ENCODE peak calls at places on chromosomes 7 and 10, in five cellular contexts. One of them, this sample, is unnamed. For H3K27me3 and H3K4me1, the result is how much of the 10 kb centered on the place peaks cover.

GRCh38 chr7:145989469-145989868 is 127.1 kb upstream of the CNTNAP2 start:
- DNase-seq in mammary epithelial cell: no peak
- DNase-seq in fibroblast of lung: no peak
- DNase-seq in left ventricle myocardium inferior: no peak
- DNase-seq in CD8-positive, alpha-beta T cell: no peak
- DNase-seq in this sample: no peak

GRCh38 chr10:110008518-110009339 is 945 bp downstream of the ADD3 start:
- DNase-seq in mammary epithelial cell: peak
- DNase-seq in fibroblast of lung: no peak
- DNase-seq in left ventricle myocardium inferior: peak
- DNase-seq in CD8-positive, alpha-beta T cell: peak
- DNase-seq in this sample: peak

GRCh38 chr7:26052721-26053120 is 99.3 kb upstream of the NFE2L3 start:
- DNase-seq in mammary epithelial cell: peak
- DNase-seq in fibroblast of lung: no peak
- DNase-seq in left ventricle myocardium inferior: no peak
- DNase-seq in CD8-positive, alpha-beta T cell: no peak
- DNase-seq in this sample: no peak

GRCh38 chr10:92493362-92493761 is 80.5 kb downstream of the IDE start:
- DNase-seq in mammary epithelial cell: no peak
- DNase-seq in fibroblast of lung: no peak
- DNase-seq in left ventricle myocardium inferior: no peak
- DNase-seq in CD8-positive, alpha-beta T cell: no peak
- DNase-seq in this sample: no peak

GRCh38 chr7:80481196-80481884 is 30.5 kb downstream of the GNAT3 start:
- DNase-seq in mammary epithelial cell: peak
- DNase-seq in fibroblast of lung: no peak
- DNase-seq in left ventricle myocardium inferior: no peak
- DNase-seq in CD8-positive, alpha-beta T cell: no peak
- DNase-seq in this sample: peak

GRCh38 chr7:5425507-5426225 is 2.0 kb upstream of the TNRC18 start:
- DNase-seq in mammary epithelial cell: peak
- DNase-seq in fibroblast of lung: peak
- DNase-seq in left ventricle myocardium inferior: peak
- DNase-seq in CD8-positive, alpha-beta T cell: no peak
- DNase-seq in this sample: peak

GRCh38 chr10:70197235-70197952 is 27.1 kb upstream of the SAR1A start:
- DNase-seq in mammary epithelial cell: no peak
- DNase-seq in fibroblast of lung: no peak
- DNase-seq in left ventricle myocardium inferior: no peak
- DNase-seq in CD8-positive, alpha-beta T cell: no peak
- DNase-seq in this sample: no peak

GRCh38 chr10:88731296-88731695 is 25.2 kb downstream of the LIPK start:
- DNase-seq in mammary epithelial cell: no peak
- DNase-seq in fibroblast of lung: no peak
- DNase-seq in left ventricle myocardium inferior: no peak
- DNase-seq in CD8-positive, alpha-beta T cell: no peak
- DNase-seq in this sample: no peak

GRCh38 chr7:152076940-152077933 is 51.8 kb downstream of the GALNT11 start:
- DNase-seq in mammary epithelial cell: peak
- DNase-seq in fibroblast of lung: no peak
- DNase-seq in left ventricle myocardium inferior: peak
- DNase-seq in CD8-positive, alpha-beta T cell: no peak
- DNase-seq in this sample: no peak

GRCh38 chr10:17354781-17355180 is 99.6 kb downstream of the ST8SIA6 start:
- DNase-seq in mammary epithelial cell: no peak
- DNase-seq in fibroblast of lung: peak
- DNase-seq in left ventricle myocardium inferior: no peak
- DNase-seq in CD8-positive, alpha-beta T cell: no peak
- DNase-seq in this sample: no peak

GRCh38 chr7:123749537-123749857 is 694 bp upstream of the WASL start:
- DNase-seq in mammary epithelial cell: peak
- DNase-seq in fibroblast of lung: peak
- DNase-seq in left ventricle myocardium inferior: no peak
- DNase-seq in CD8-positive, alpha-beta T cell: no peak
- DNase-seq in this sample: no peak

GRCh38 chr7:39754326-39755120 is 131.2 kb downstream of the RALA start:
- DNase-seq in mammary epithelial cell: peak
- DNase-seq in fibroblast of lung: peak
- DNase-seq in left ventricle myocardium inferior: no peak
- DNase-seq in CD8-positive, alpha-beta T cell: no peak
- DNase-seq in this sample: no peak

GRCh38 chr7:85090138-85090537 is 96.7 kb downstream of the SEMA3D start:
- DNase-seq in mammary epithelial cell: no peak
- DNase-seq in fibroblast of lung: no peak
- DNase-seq in left ventricle myocardium inferior: peak
- DNase-seq in CD8-positive, alpha-beta T cell: no peak
- DNase-seq in this sample: no peak

GRCh38 chr10:79202188-79203013 is 133.6 kb downstream of the ZMIZ1 start:
- DNase-seq in mammary epithelial cell: no peak
- DNase-seq in fibroblast of lung: peak
- DNase-seq in left ventricle myocardium inferior: no peak
- DNase-seq in CD8-positive, alpha-beta T cell: no peak
- DNase-seq in this sample: peak

GRCh38 chr10:70872281-70872680 is 16.1 kb downstream of the PCBD1 start:
- DNase-seq in mammary epithelial cell: no peak
- DNase-seq in fibroblast of lung: no peak
- DNase-seq in left ventricle myocardium inferior: no peak
- DNase-seq in CD8-positive, alpha-beta T cell: no peak
- DNase-seq in this sample: no peak

GRCh38 chr10:19817251-19818046 is 1.2 kb downstream of the PLXDC2 start:
- DNase-seq in mammary epithelial cell: peak
- DNase-seq in fibroblast of lung: peak
- DNase-seq in left ventricle myocardium inferior: no peak
- DNase-seq in CD8-positive, alpha-beta T cell: no peak
- DNase-seq in this sample: no peak

GRCh38 chr10:12484945-12485805 is 135.8 kb downstream of the CAMK1D start:
- DNase-seq in mammary epithelial cell: no peak
- DNase-seq in fibroblast of lung: no peak
- DNase-seq in left ventricle myocardium inferior: peak
- DNase-seq in CD8-positive, alpha-beta T cell: no peak
- DNase-seq in this sample: peak

GRCh38 chr7:37284805-37285211 is 163.9 kb downstream of the ELMO1 start:
- DNase-seq in mammary epithelial cell: peak
- DNase-seq in fibroblast of lung: peak
- DNase-seq in left ventricle myocardium inferior: peak
- DNase-seq in CD8-positive, alpha-beta T cell: no peak
- DNase-seq in this sample: peak

GRCh38 chr7:1678070-1678543 is 8.0 kb downstream of the ELFN1 start:
- DNase-seq in mammary epithelial cell: no peak
- DNase-seq in fibroblast of lung: no peak
- DNase-seq in left ventricle myocardium inferior: no peak
- DNase-seq in CD8-positive, alpha-beta T cell: no peak
- DNase-seq in this sample: no peak

GRCh38 chr7:116433246-116433645 is 66.3 kb upstream of the CAV2 start:
- DNase-seq in mammary epithelial cell: no peak
- DNase-seq in fibroblast of lung: peak
- DNase-seq in left ventricle myocardium inferior: no peak
- DNase-seq in CD8-positive, alpha-beta T cell: no peak
- DNase-seq in this sample: no peak

GRCh38 chr7:116431783-116432182 is 67.8 kb upstream of the CAV2 start:
- DNase-seq in mammary epithelial cell: no peak
- DNase-seq in fibroblast of lung: no peak
- DNase-seq in left ventricle myocardium inferior: no peak
- DNase-seq in CD8-positive, alpha-beta T cell: no peak
- DNase-seq in this sample: no peak

GRCh38 chr7:116429986-116430619 is 69.4 kb upstream of the CAV2 start:
- DNase-seq in mammary epithelial cell: no peak
- DNase-seq in fibroblast of lung: no peak
- DNase-seq in left ventricle myocardium inferior: no peak
- DNase-seq in CD8-positive, alpha-beta T cell: no peak
- DNase-seq in this sample: no peak

GRCh38 chr7:116434820-116435341 is 64.7 kb upstream of the CAV2 start:
- DNase-seq in mammary epithelial cell: peak
- DNase-seq in fibroblast of lung: peak
- DNase-seq in left ventricle myocardium inferior: no peak
- DNase-seq in CD8-positive, alpha-beta T cell: no peak
- DNase-seq in this sample: no peak

DNA sequence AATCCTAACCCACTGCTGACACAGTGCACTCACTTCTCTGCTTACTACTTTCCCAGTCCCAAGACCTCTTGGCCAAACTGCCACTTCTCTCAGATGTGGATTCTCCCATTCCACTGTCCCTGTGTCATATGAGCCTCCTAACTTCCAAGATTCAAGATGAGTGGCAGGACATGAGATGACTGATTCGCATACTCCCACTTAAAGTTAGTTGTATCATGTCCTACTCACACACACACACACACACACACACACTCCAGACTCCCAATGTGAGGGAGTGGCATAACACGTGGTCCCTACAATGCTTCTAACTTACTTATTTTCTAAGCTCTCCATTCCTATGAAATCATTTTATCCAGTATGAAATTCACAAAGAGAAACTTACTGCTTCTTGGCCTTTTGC is 67.0 kb upstream of the CAV2 start:
- DNase-seq in mammary epithelial cell: no peak
- DNase-seq in fibroblast of lung: no peak
- DNase-seq in left ventricle myocardium inferior: no peak
- DNase-seq in CD8-positive, alpha-beta T cell: no peak
- DNase-seq in this sample: no peak
- TF ChIP-seq CTCF in mammary epithelial cell: no peak
- TF ChIP-seq CTCF in fibroblast of lung: no peak
- TF ChIP-seq CTCF in left ventricle myocardium inferior: no peak
- TF ChIP-seq CTCF in CD8-positive, alpha-beta T cell: no peak
- TF ChIP-seq CTCF in this sample: no peak

GRCh38 chr7:190196-190595 is 2.2 kb upstream of the FAM20C start:
- DNase-seq in mammary epithelial cell: no peak
- DNase-seq in fibroblast of lung: no peak
- DNase-seq in left ventricle myocardium inferior: no peak
- DNase-seq in CD8-positive, alpha-beta T cell: no peak
- DNase-seq in this sample: no peak

GRCh38 chr7:188727-189500 is 3.5 kb upstream of the FAM20C start:
- DNase-seq in mammary epithelial cell: no peak
- DNase-seq in fibroblast of lung: no peak
- DNase-seq in left ventricle myocardium inferior: no peak
- DNase-seq in CD8-positive, alpha-beta T cell: no peak
- DNase-seq in this sample: no peak

GRCh38 chr7:191105-192034 is 1.0 kb upstream of the FAM20C start:
- DNase-seq in mammary epithelial cell: peak
- DNase-seq in fibroblast of lung: peak
- DNase-seq in left ventricle myocardium inferior: peak
- DNase-seq in CD8-positive, alpha-beta T cell: no peak
- DNase-seq in this sample: no peak

GRCh38 chr7:188174-188573 is 4.2 kb upstream of the FAM20C start:
- DNase-seq in mammary epithelial cell: no peak
- DNase-seq in fibroblast of lung: no peak
- DNase-seq in left ventricle myocardium inferior: no peak
- DNase-seq in CD8-positive, alpha-beta T cell: no peak
- DNase-seq in this sample: no peak

DNA sequence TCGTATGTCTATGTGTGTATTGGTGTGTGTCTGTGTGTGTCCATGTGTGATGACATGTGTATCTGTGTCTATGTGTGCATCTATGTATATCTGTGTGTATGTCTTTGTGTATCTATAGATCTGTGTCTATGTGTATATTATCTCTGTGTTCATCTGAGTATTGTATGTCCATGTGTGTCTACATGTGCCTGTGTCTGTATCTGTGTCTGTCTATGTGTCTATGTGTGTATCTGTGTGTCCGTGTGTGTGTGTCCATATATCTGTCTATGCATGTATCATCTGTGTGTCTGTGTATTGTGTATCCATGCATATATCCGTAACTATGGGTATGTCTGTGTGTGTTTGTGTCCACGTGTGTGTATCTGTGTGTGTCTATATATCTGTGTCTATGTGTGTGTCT is 2.7 kb upstream of the FAM20C start:
- DNase-seq in mammary epithelial cell: no peak
- DNase-seq in fibroblast of lung: no peak
- DNase-seq in left ventricle myocardium inferior: no peak
- DNase-seq in CD8-positive, alpha-beta T cell: no peak
- DNase-seq in this sample: no peak
- H3K27me3 ChIP-seq in mammary epithelial cell: under half
- H3K27me3 ChIP-seq in fibroblast of lung: under half
- H3K27me3 ChIP-seq in left ventricle myocardium inferior: under half
- H3K27me3 ChIP-seq in CD8-positive, alpha-beta T cell: under half
- H3K27me3 ChIP-seq in this sample: under half

GRCh38 chr10:122172311-122173008 is 98.6 kb upstream of the BTBD16 start:
- DNase-seq in mammary epithelial cell: no peak
- DNase-seq in fibroblast of lung: no peak
- DNase-seq in left ventricle myocardium inferior: no peak
- DNase-seq in CD8-positive, alpha-beta T cell: no peak
- DNase-seq in this sample: no peak

GRCh38 chr10:122176232-122176865 is 94.7 kb upstream of the BTBD16 start:
- DNase-seq in mammary epithelial cell: no peak
- DNase-seq in fibroblast of lung: no peak
- DNase-seq in left ventricle myocardium inferior: no peak
- DNase-seq in CD8-positive, alpha-beta T cell: no peak
- DNase-seq in this sample: no peak

GRCh38 chr10:122173337-122173736 is 97.8 kb upstream of the BTBD16 start:
- DNase-seq in mammary epithelial cell: no peak
- DNase-seq in fibroblast of lung: no peak
- DNase-seq in left ventricle myocardium inferior: peak
- DNase-seq in CD8-positive, alpha-beta T cell: no peak
- DNase-seq in this sample: no peak

GRCh38 chr10:122171270-122171669 is 99.8 kb upstream of the BTBD16 start:
- DNase-seq in mammary epithelial cell: no peak
- DNase-seq in fibroblast of lung: no peak
- DNase-seq in left ventricle myocardium inferior: no peak
- DNase-seq in CD8-positive, alpha-beta T cell: no peak
- DNase-seq in this sample: no peak

GRCh38 chr10:122173766-122174435 is 97.2 kb upstream of the BTBD16 start:
- DNase-seq in mammary epithelial cell: no peak
- DNase-seq in fibroblast of lung: no peak
- DNase-seq in left ventricle myocardium inferior: no peak
- DNase-seq in CD8-positive, alpha-beta T cell: no peak
- DNase-seq in this sample: no peak
- H3K4me1 ChIP-seq in mammary epithelial cell: under half
- H3K4me1 ChIP-seq in fibroblast of lung: under half
- H3K4me1 ChIP-seq in left ventricle myocardium inferior: half or more
- H3K4me1 ChIP-seq in CD8-positive, alpha-beta T cell: under half
- H3K4me1 ChIP-seq in this sample: under half

GRCh38 chr7:46854958-46855473 is 726.9 kb downstream of the TNS3 start:
- DNase-seq in mammary epithelial cell: peak
- DNase-seq in fibroblast of lung: peak
- DNase-seq in left ventricle myocardium inferior: no peak
- DNase-seq in CD8-positive, alpha-beta T cell: no peak
- DNase-seq in this sample: no peak
- TF ChIP-seq CTCF in mammary epithelial cell: no peak
- TF ChIP-seq CTCF in fibroblast of lung: no peak
- TF ChIP-seq CTCF in left ventricle myocardium inferior: no peak
- TF ChIP-seq CTCF in CD8-positive, alpha-beta T cell: no peak
- TF ChIP-seq CTCF in this sample: no peak

DNA sequence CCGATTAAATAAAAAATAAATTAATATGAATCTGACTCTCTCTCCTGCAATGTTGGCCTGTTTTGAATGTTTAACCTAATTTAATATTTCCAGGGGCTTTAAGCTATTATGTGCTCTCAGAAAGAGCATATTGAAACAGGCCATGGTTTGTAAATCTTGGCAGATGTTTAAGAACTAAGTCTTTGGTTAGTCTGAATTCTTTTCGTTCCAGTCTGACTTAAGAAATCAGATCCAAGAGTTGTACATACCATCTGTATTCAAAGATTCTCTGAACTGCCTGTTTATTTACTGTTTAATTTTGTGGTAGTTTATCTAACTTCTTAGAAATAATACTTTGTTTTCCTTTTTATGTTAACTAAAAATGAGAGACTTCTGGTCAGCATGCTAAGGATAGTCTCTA is 237.9 kb upstream of the CSTF2T start:
- DNase-seq in mammary epithelial cell: no peak
- DNase-seq in fibroblast of lung: peak
- DNase-seq in left ventricle myocardium inferior: no peak
- DNase-seq in CD8-positive, alpha-beta T cell: no peak
- DNase-seq in this sample: no peak
- H3K27me3 ChIP-seq in mammary epithelial cell: under half
- H3K27me3 ChIP-seq in fibroblast of lung: under half
- H3K27me3 ChIP-seq in left ventricle myocardium inferior: under half
- H3K27me3 ChIP-seq in CD8-positive, alpha-beta T cell: under half
- H3K27me3 ChIP-seq in this sample: under half